ENCODE peak calls at places on chromosomes 1 and 21, in ten cellular contexts. F, Y, I, C, P, M, W, S, T and N are unnamed samples.

GRCh38 chr1:180310095-180310494 is 80.0 kb downstream of the LHX4 start:
- DNase-seq in Y (no peak), M (no peak), W (no peak), S (peak), F (no peak), T (no peak), I (peak), C (peak), P (peak), N (peak)

GRCh38 chr1:72635719-72636118 is 353.4 kb upstream of the NEGR1 start:
- DNase-seq in M (no peak), S (no peak), Y (no peak), P (peak), W (peak), I (no peak), F (no peak), C (no peak), T (no peak), N (peak)

GRCh38 chr1:86778510-86779218 is 74.3 kb downstream of the SH3GLB1 start:
- DNase-seq in T (no peak), P (peak), S (peak), M (no peak), I (peak), Y (no peak), C (peak), W (no peak), F (no peak), N (peak)

GRCh38 chr1:61699893-61700851 is 24.8 kb downstream of the TM2D1 start:
- DNase-seq in M (no peak), Y (no peak), T (no peak), W (no peak), S (no peak), C (no peak), P (no peak), I (no peak), F (no peak), N (peak)

GRCh38 chr1:236018885-236019453 is 45.9 kb downstream of the NID1 start:
- DNase-seq in S (peak), T (no peak), F (no peak), P (no peak), Y (peak), M (no peak), C (peak), W (no peak), I (no peak), N (peak)

GRCh38 chr21:39676054-39676771 is 63.5 kb downstream of the B3GALT5 start:
- DNase-seq in Y (no peak), F (no peak), P (peak), S (no peak), W (peak), T (peak), C (no peak), M (peak), I (no peak), N (peak)

GRCh38 chr1:87712261-87712674 is 383.6 kb downstream of the LMO4 start:
- DNase-seq in C (no peak), M (peak), F (no peak), I (no peak), Y (no peak), S (peak), T (peak), W (no peak), P (peak), N (no peak)

GRCh38 chr21:37532868-37533780 is 166.6 kb downstream of the DYRK1A start:
- DNase-seq in T (peak), C (peak), S (peak), P (peak), M (peak), W (no peak), I (peak), F (no peak), Y (no peak), N (peak)

GRCh38 chr1:223133824-223134435 is 9.1 kb downstream of the TLR5 start:
- DNase-seq in P (peak), C (peak), F (peak), W (peak), I (peak), M (peak), T (peak), Y (peak), S (peak), N (peak)

GRCh38 chr1:183461350-183461749 is 10.9 kb upstream of the SMG7 start:
- DNase-seq in Y (no peak), I (peak), T (no peak), C (no peak), F (no peak), S (peak), W (no peak), P (peak), M (peak), N (peak)

GRCh38 chr1:81296584-81296983 is 504.1 kb upstream of the ADGRL2 start:
- DNase-seq in M (no peak), S (peak), W (no peak), P (no peak), C (no peak), T (no peak), Y (no peak), F (no peak), I (peak), N (no peak)

GRCh38 chr1:58942759-58943191 is 158.9 kb upstream of the JUN start:
- DNase-seq in P (no peak), S (no peak), M (no peak), F (no peak), T (no peak), Y (no peak), C (no peak), W (no peak), I (no peak), N (no peak)

GRCh38 chr21:38277501-38278111 is 20.8 kb downstream of the KCNJ15 start:
- DNase-seq in C (peak), P (peak), M (no peak), T (no peak), F (no peak), Y (no peak), S (peak), W (no peak), I (peak), N (peak)

GRCh38 chr1:165912638-165913037 is 85.2 kb downstream of the UCK2 start:
- DNase-seq in C (no peak), I (no peak), Y (peak), W (no peak), T (peak), S (no peak), P (no peak), M (no peak), F (no peak), N (no peak)

GRCh38 chr1:165403835-165404482 is 41.0 kb downstream of the RXRG start:
- DNase-seq in I (peak), F (no peak), W (peak), P (peak), C (no peak), S (peak), M (peak), T (peak), Y (peak), N (peak)

GRCh38 chr1:86197206-86197855 is 40.8 kb upstream of the COL24A1 start:
- DNase-seq in T (no peak), W (no peak), F (no peak), I (no peak), C (no peak), M (no peak), Y (no peak), P (no peak), S (no peak), N (no peak)

GRCh38 chr1:202223110-202223834 is 29.7 kb downstream of the LGR6 start:
- DNase-seq in W (no peak), T (no peak), I (no peak), M (no peak), P (no peak), Y (no peak), S (no peak), F (no peak), C (no peak), N (no peak)

GRCh38 chr1:15902882-15903281 is 55.4 kb downstream of the SPEN start:
- DNase-seq in C (peak), F (no peak), Y (no peak), M (no peak), T (no peak), W (no peak), I (peak), S (peak), P (peak), N (peak)

GRCh38 chr1:218476385-218476784 is 131.2 kb downstream of the TGFB2 start:
- DNase-seq in F (no peak), Y (no peak), I (peak), M (no peak), S (peak), P (peak), T (no peak), C (peak), W (no peak), N (peak)

GRCh38 chr21:33976082-33976979 is 60.7 kb upstream of the ATP5PO start:
- DNase-seq in F (no peak), S (peak), M (peak), P (peak), W (no peak), I (peak), T (no peak), C (peak), Y (no peak), N (peak)

GRCh38 chr1:54199151-54199764 is 572 bp downstream of the CYB5RL start:
- DNase-seq in F (no peak), C (no peak), M (no peak), Y (no peak), P (no peak), W (no peak), T (no peak), S (no peak), I (no peak), N (peak)

GRCh38 chr1:229067546-229067945 is 203.4 kb upstream of the RAB4A start:
- DNase-seq in W (no peak), S (no peak), M (no peak), C (no peak), I (no peak), Y (no peak), T (no peak), F (no peak), P (no peak), N (no peak)

GRCh38 chr1:94095744-94096469 is 25.0 kb downstream of the ABCA4 start:
- DNase-seq in I (peak), T (no peak), S (peak), Y (no peak), W (no peak), P (no peak), C (peak), F (no peak), M (no peak), N (peak)

GRCh38 chr21:36478207-36478701 is 1.7 kb downstream of the CLDN14 start:
- DNase-seq in Y (no peak), S (peak), C (peak), W (no peak), F (no peak), P (peak), M (no peak), T (peak), I (peak), N (peak)

GRCh38 chr1:198749279-198749678 is 110.4 kb downstream of the PTPRC start:
- DNase-seq in C (peak), M (no peak), S (peak), W (no peak), Y (no peak), I (no peak), F (no peak), P (peak), T (no peak), N (no peak)

GRCh38 chr1:232046531-232047283 is 420.1 kb downstream of the DISC1 start:
- DNase-seq in Y (no peak), F (no peak), T (no peak), W (no peak), S (no peak), C (no peak), I (no peak), P (peak), M (no peak), N (no peak)

GRCh38 chr21:45363921-45364463 is 41.0 kb upstream of the COL18A1 start:
- DNase-seq in S (peak), P (peak), W (no peak), C (peak), T (peak), Y (peak), M (peak), F (no peak), I (peak), N (peak)

GRCh38 chr1:53654216-53655210 is 84.5 kb downstream of the GLIS1 start:
- DNase-seq in F (no peak), P (no peak), Y (no peak), W (no peak), M (no peak), I (peak), T (no peak), S (peak), C (peak), N (peak)

GRCh38 chr1:2412773-2413494 is 570 bp upstream of the PEX10 start:
- DNase-seq in P (no peak), Y (no peak), M (peak), S (no peak), C (peak), T (no peak), I (no peak), W (peak), F (peak), N (peak)

GRCh38 chr1:113782451-113782850 is 23.2 kb upstream of the PHTF1 start:
- DNase-seq in T (no peak), C (peak), P (no peak), F (no peak), S (peak), W (no peak), I (no peak), M (no peak), Y (no peak), N (peak)

GRCh38 chr1:28104866-28105467 is 16.6 kb upstream of the EYA3 start:
- DNase-seq in M (peak), S (peak), F (no peak), P (peak), W (no peak), C (peak), I (peak), Y (no peak), T (peak), N (peak)

GRCh38 chr1:201420608-201421002 is 925 bp downstream of the TNNI1 start:
- DNase-seq in C (no peak), F (no peak), T (peak), Y (no peak), P (no peak), S (no peak), M (no peak), W (no peak), I (no peak), N (no peak)

GRCh38 chr21:35540950-35541632 is 492.0 kb upstream of the RUNX1 start:
- DNase-seq in T (no peak), C (no peak), P (no peak), F (no peak), S (peak), W (no peak), I (peak), Y (no peak), M (no peak), N (no peak)

GRCh38 chr1:24864409-24864808 is 65.7 kb downstream of the RUNX3 start:
- DNase-seq in S (no peak), C (no peak), Y (no peak), F (no peak), T (peak), W (no peak), P (no peak), M (peak), I (no peak), N (no peak)

GRCh38 chr1:198986041-198986440 is 347.2 kb downstream of the PTPRC start:
- DNase-seq in F (no peak), I (no peak), M (no peak), C (no peak), T (no peak), W (no peak), Y (no peak), S (peak), P (no peak), N (peak)

GRCh38 chr1:147723691-147724323 is 36.6 kb downstream of the GJA5 start:
- DNase-seq in Y (no peak), M (peak), S (peak), I (peak), T (peak), W (no peak), P (peak), F (no peak), C (no peak), N (no peak)

GRCh38 chr21:42113926-42114409 is 42.9 kb downstream of the UMODL1 start:
- DNase-seq in P (peak), Y (peak), T (no peak), C (no peak), F (no peak), S (peak), M (no peak), I (peak), W (no peak), N (peak)

GRCh38 chr1:222109836-222110235 is 367.9 kb upstream of the DUSP10 start:
- DNase-seq in I (no peak), S (no peak), C (no peak), P (no peak), T (no peak), F (no peak), Y (no peak), W (no peak), M (no peak), N (no peak)